ENCODE peak calls at places on chromosomes 3 and 15, in six cellular contexts. S is CD4-positive, CD25-positive, alpha-beta regulatory T cell; K is stimulated activated CD8-positive, alpha-beta memory T cell treated with anti-CD3 and anti-CD28 coated beads, Interleukin-7, amount 100 ng/mL, for 1 hour; H is heart right ventricle; J is NCI-H1694 treated with DMSO at 0.1 percent for 48 hours; F is GM04503. X is an unnamed sample.

GRCh38 chr3:173403376-173403775 is 5.8 kb downstream of the NLGN1 start:
- DNase-seq in S (no peak), K (no peak), H (no peak), J (no peak), F (peak), X (no peak)

GRCh38 chr15:39021341-39021740 is 456.7 kb upstream of the RASGRP1 start:
- DNase-seq in S (no peak), K (no peak), H (no peak), J (no peak), F (no peak), X (no peak)

GRCh38 chr3:121999931-122000330 is 22.1 kb downstream of the ILDR1 start:
- DNase-seq in S (no peak), K (no peak), H (no peak), J (no peak), F (no peak), X (no peak)

GRCh38 chr3:11835028-11835639 is 11.6 kb downstream of the TAMM41 start:
- DNase-seq in S (peak), K (no peak), H (no peak), J (peak), F (peak), X (no peak)

GRCh38 chr3:127746400-127747057 is 73.8 kb downstream of the ABTB1 start:
- DNase-seq in S (no peak), K (no peak), H (peak), J (no peak), F (no peak), X (peak)

GRCh38 chr3:10164546-10165393 is at the start of gene IRAK2:
- DNase-seq in S (peak), K (peak), H (peak), J (no peak), F (no peak), X (peak)

GRCh38 chr15:79943820-79944219 is 27.2 kb downstream of the BCL2A1 start:
- DNase-seq in S (no peak), K (no peak), H (no peak), J (no peak), F (no peak), X (no peak)

GRCh38 chr3:188673509-188674239 is 498.1 kb upstream of the TPRG1 start:
- DNase-seq in S (no peak), K (no peak), H (no peak), J (no peak), F (peak), X (no peak)

GRCh38 chr15:67127925-67128324 is 62.5 kb downstream of the SMAD3 start:
- DNase-seq in S (no peak), K (no peak), H (no peak), J (no peak), F (peak), X (no peak)

GRCh38 chr3:170201527-170201926 is 20.0 kb upstream of the PHC3 start:
- DNase-seq in S (no peak), K (no peak), H (no peak), J (no peak), F (no peak), X (no peak)

GRCh38 chr15:78740904-78741274 is 70.4 kb downstream of the ADAMTS7 start:
- DNase-seq in S (no peak), K (no peak), H (no peak), J (no peak), F (no peak), X (no peak)

GRCh38 chr3:3053974-3054373 is 56.2 kb downstream of the IL5RA start:
- DNase-seq in S (no peak), K (no peak), H (no peak), J (no peak), F (no peak), X (no peak)

GRCh38 chr3:101179637-101180036 is 140.7 kb downstream of the IMPG2 start:
- DNase-seq in S (no peak), K (no peak), H (no peak), J (no peak), F (peak), X (peak)

GRCh38 chr15:75955720-75956119 is 52.0 kb downstream of the FBXO22 start:
- DNase-seq in S (no peak), K (no peak), H (no peak), J (no peak), F (no peak), X (no peak)

GRCh38 chr3:190064112-190064511 is 56.6 kb downstream of the P3H2 start:
- DNase-seq in S (no peak), K (no peak), H (no peak), J (no peak), F (peak), X (no peak)

GRCh38 chr15:23420806-23421575 is 26.1 kb downstream of the GOLGA6L2 start:
- DNase-seq in S (no peak), K (no peak), H (no peak), J (no peak), F (no peak), X (peak)

GRCh38 chr15:62453356-62453755 is 288.3 kb upstream of the C2CD4B start:
- DNase-seq in S (no peak), K (no peak), H (no peak), J (no peak), F (no peak), X (no peak)

GRCh38 chr3:160133757-160134156 is 91.5 kb upstream of the C3orf80 start:
- DNase-seq in S (no peak), K (no peak), H (no peak), J (no peak), F (no peak), X (no peak)

GRCh38 chr3:45923755-45924154 is 19.5 kb upstream of the CXCR6 start:
- DNase-seq in S (no peak), K (no peak), H (no peak), J (no peak), F (no peak), X (no peak)

GRCh38 chr3:100334340-100335136 is at the start of gene NIT2:
- DNase-seq in S (peak), K (peak), H (peak), J (peak), F (peak), X (peak)

GRCh38 chr15:57656434-57656833 is 50.1 kb upstream of the POLR2M start:
- DNase-seq in S (no peak), K (no peak), H (no peak), J (no peak), F (no peak), X (no peak)

GRCh38 chr3:50156991-50157493 is 1.9 kb downstream of the SEMA3F start:
- DNase-seq in S (no peak), K (no peak), H (no peak), J (no peak), F (no peak), X (no peak)

GRCh38 chr3:70861855-70862254 is 549.4 kb upstream of the MDFIC2 start:
- DNase-seq in S (no peak), K (no peak), H (no peak), J (no peak), F (no peak), X (no peak)

GRCh38 chr3:196948442-196949365 is 6.4 kb upstream of the NCBP2 start:
- DNase-seq in S (no peak), K (no peak), H (no peak), J (no peak), F (no peak), X (no peak)

GRCh38 chr3:136075218-136075808 is 109.8 kb downstream of the PPP2R3A start:
- DNase-seq in S (peak), K (peak), H (peak), J (peak), F (no peak), X (peak)

X was measured in psoas muscle.